ENCODE peak calls at places on chromosomes 1 and 21, in six cellular contexts. P is caudate nucleus, M is astrocyte of the hippocampus, X is foreskin fibroblast, V is substantia nigra, U is HTR-8/SVneo. K is an unnamed sample.

GRCh38 chr1:63757334-63757733 is 16.5 kb upstream of the ROR1 start:
- DNase-seq in M (no peak), P (no peak), U (no peak), V (no peak), X (no peak), K (no peak)

GRCh38 chr21:45822002-45822397 is 159.6 kb upstream of the COL6A1 start:
- DNase-seq in M (no peak), P (no peak), U (no peak), V (no peak), X (no peak), K (no peak)

GRCh38 chr1:230112131-230112701 is 45.2 kb downstream of the GALNT2 start:
- DNase-seq in M (peak; percentile 41), U (no peak), X (no peak), V (peak; percentile 47), P (peak; percentile 55), K (no peak)

GRCh38 chr21:45299864-45300785 is 12.4 kb upstream of the POFUT2 start:
- DNase-seq in M (peak; percentile 69), V (no peak), P (no peak), U (no peak), X (no peak), K (no peak)

GRCh38 chr1:63343922-63344321 is 21.6 kb downstream of the FOXD3 start:
- DNase-seq in X (no peak), U (no peak), V (no peak), P (no peak), M (no peak), K (no peak)

GRCh38 chr1:203796223-203796747 is 862 bp downstream of the ZBED6 start:
- DNase-seq in U (no peak), M (peak; percentile 48), P (no peak), V (no peak), X (no peak), K (no peak)

GRCh38 chr1:211133393-211133840 is 531 bp downstream of the KCNH1 start:
- DNase-seq in V (peak; percentile 11), X (no peak), M (no peak), U (peak; percentile 34), P (peak; percentile 42), K (peak; percentile 51)

GRCh38 chr1:63299387-63299786 is 23.0 kb upstream of the FOXD3 start:
- DNase-seq in X (no peak), M (no peak), V (no peak), P (no peak), U (no peak), K (no peak)

GRCh38 chr1:89519779-89520358 is 4.8 kb upstream of the LRRC8B start:
- DNase-seq in P (no peak), U (no peak), M (peak; percentile 47), V (no peak), X (peak; percentile 21), K (no peak)

GRCh38 chr1:24362982-24363614 is 43.9 kb downstream of the GRHL3 start:
- DNase-seq in M (peak; percentile 89), P (no peak), X (peak; percentile 90), V (no peak), U (peak; percentile 33), K (no peak)

GRCh38 chr1:21703318-21703963 is 34.3 kb upstream of the RAP1GAP start:
- DNase-seq in U (peak; percentile 26), M (peak; percentile 87), X (peak; percentile 66), V (no peak), P (no peak), K (no peak)

GRCh38 chr1:194517567-194517966 is 1331.2 kb upstream of the B3GALT2 start:
- DNase-seq in X (no peak), V (no peak), U (no peak), M (no peak), P (no peak), K (no peak)